ENCODE peak calls at places on chromosome 10, in four cellular contexts. L is ovary, X is ascending aorta, S is KBM-7. B is an unnamed sample.

GRCh38 chr10:133422821-133423771 is 1.3 kb downstream of the SPRN start:
- DNase-seq in L (no peak), X (no peak), S (no peak), B (no peak)

GRCh38 chr10:43198682-43199005 is 60.4 kb downstream of the CSGALNACT2 start:
- DNase-seq in L (no peak), X (no peak), S (no peak), B (no peak)

GRCh38 chr10:20624642-20625041 is 272.5 kb downstream of the NEBL start:
- DNase-seq in L (no peak), X (no peak), S (no peak), B (no peak)

GRCh38 chr10:15280462-15280861 is 90.6 kb downstream of the FAM171A1 start:
- DNase-seq in L (no peak), X (no peak), S (no peak), B (no peak)

GRCh38 chr10:5381187-5381586 is 16.4 kb downstream of the UCN3 start:
- DNase-seq in L (no peak), X (no peak), S (no peak), B (no peak)

GRCh38 chr10:113854019-113854756 is at the start of the genes DCLRE1A and NHLRC2:
- DNase-seq in L (peak; percentile 84), X (no peak), S (peak; percentile 85), B (peak; percentile 93)

GRCh38 chr10:122655524-122656307 is 43.9 kb downstream of the C10orf120 start:
- DNase-seq in L (no peak), X (no peak), S (no peak), B (no peak)

GRCh38 chr10:86263209-86263608 is 103.4 kb downstream of the GRID1 start:
- DNase-seq in L (no peak), X (no peak), S (no peak), B (no peak)

GRCh38 chr10:114607358-114607998 is 50.6 kb downstream of the ABLIM1 start:
- DNase-seq in L (no peak), X (no peak), S (no peak), B (no peak)

GRCh38 chr10:110636932-110637557 is 7.1 kb upstream of the RBM20 start:
- DNase-seq in L (no peak), X (peak; percentile 40), S (no peak), B (no peak)

GRCh38 chr10:77732213-77733003 is 94.8 kb upstream of the KCNMA1 start:
- DNase-seq in L (no peak), X (no peak), S (no peak), B (no peak)

GRCh38 chr10:78717200-78717599 is 351.6 kb upstream of the ZMIZ1 start:
- DNase-seq in L (no peak), X (no peak), S (no peak), B (no peak)

GRCh38 chr10:43037942-43038782 is 38.7 kb upstream of the RET start:
- DNase-seq in L (peak; percentile 13), X (no peak), S (no peak), B (no peak)

GRCh38 chr10:103145860-103146466 is 47.1 kb downstream of the NT5C2 start:
- DNase-seq in L (peak; percentile 52), X (no peak), S (no peak), B (no peak)

GRCh38 chr10:132532174-132532573 is 5.4 kb upstream of the INPP5A start:
- DNase-seq in L (no peak), X (no peak), S (no peak), B (no peak)

GRCh38 chr10:9848981-9849380 is 1168.7 kb upstream of the CELF2 start:
- DNase-seq in L (no peak), X (no peak), S (no peak), B (no peak)

GRCh38 chr10:16521311-16522016 is at the start of gene C1QL3:
- DNase-seq in L (no peak), X (no peak), S (no peak), B (no peak)

GRCh38 chr10:72831696-72832355 is 61.7 kb upstream of the OIT3 start:
- DNase-seq in L (no peak), X (no peak), S (no peak), B (no peak)

GRCh38 chr10:117463545-117463920 is 79.0 kb upstream of the EMX2 start:
- DNase-seq in L (no peak), X (no peak), S (no peak), B (no peak)

GRCh38 chr10:121792198-121792597 is 135.6 kb downstream of the ATE1 start:
- DNase-seq in L (no peak), X (no peak), S (no peak), B (no peak)

GRCh38 chr10:94299417-94299816 is 63.3 kb downstream of the NOC3L start:
- DNase-seq in L (no peak), X (no peak), S (peak; percentile 96), B (no peak)

GRCh38 chr10:131077031-131077430 is 234.5 kb downstream of the TCERG1L start:
- DNase-seq in L (no peak), X (no peak), S (no peak), B (no peak)

GRCh38 chr10:61286695-61287094 is 166.5 kb downstream of the TMEM26 start:
- DNase-seq in L (no peak), X (no peak), S (peak; percentile 60), B (no peak)

GRCh38 chr10:63977329-63977923 is 456.2 kb downstream of the REEP3 start:
- DNase-seq in L (no peak), X (no peak), S (peak; percentile 54), B (peak; percentile 84)

GRCh38 chr10:69657417-69657816 is 27.4 kb downstream of the FAM241B start:
- DNase-seq in L (no peak), X (no peak), S (no peak), B (no peak)

GRCh38 chr10:79084972-79085597 is 16.3 kb downstream of the ZMIZ1 start:
- DNase-seq in L (no peak), X (no peak), S (peak; percentile 48), B (peak; percentile 89)

GRCh38 chr10:82796510-82796909 is 921.5 kb downstream of the NRG3 start:
- DNase-seq in L (no peak), X (no peak), S (peak; percentile 25), B (peak; percentile 40)

GRCh38 chr10:1365540-1366082 is 309.4 kb downstream of the WDR37 start:
- DNase-seq in L (no peak), X (no peak), S (no peak), B (no peak)

GRCh38 chr10:59704644-59705043 is 5.0 kb downstream of the SLC16A9 start:
- DNase-seq in L (no peak), X (no peak), S (no peak), B (no peak)